ENCODE peak calls at places on chromosomes 6 and 20, in four cellular contexts. Y, H, Q and D are unnamed samples.

GRCh38 chr6:125884656-125885055 is 71.9 kb upstream of the HINT3 start:
- DNase-seq in Q (no peak), Y (no peak), H (no peak), D (peak)

GRCh38 chr20:56171087-56172012 is 77.2 kb upstream of the MC3R start:
- DNase-seq in Q (no peak), H (no peak), Y (peak), D (no peak)

GRCh38 chr6:83431545-83432165 is 804 bp upstream of the ME1 start:
- DNase-seq in H (no peak), Y (no peak), Q (no peak), D (no peak)

GRCh38 chr6:21891065-21891464 is 297.5 kb downstream of the SOX4 start:
- DNase-seq in Q (no peak), H (no peak), Y (no peak), D (no peak)

GRCh38 chr6:147770221-147770620 is 261.7 kb downstream of the SAMD5 start:
- DNase-seq in H (no peak), Q (no peak), Y (no peak), D (no peak)

GRCh38 chr6:47671777-47672176 is 26.6 kb upstream of the ADGRF4 start:
- DNase-seq in Y (no peak), H (no peak), Q (no peak), D (no peak)

GRCh38 chr20:45359069-45359405 is 3.9 kb upstream of the SYS1 start:
- DNase-seq in Y (no peak), Q (no peak), H (no peak), D (no peak)

GRCh38 chr6:142568857-142569597 is 267.2 kb downstream of the ADGRG6 start:
- DNase-seq in Q (no peak), H (peak), Y (no peak), D (no peak)

GRCh38 chr6:68008445-68008844 is 626.6 kb upstream of the ADGRB3 start:
- DNase-seq in H (no peak), Y (no peak), Q (no peak), D (no peak)

GRCh38 chr6:49805246-49805645 is 18.2 kb upstream of the PGK2 start:
- DNase-seq in Y (no peak), Q (no peak), H (no peak), D (no peak)

GRCh38 chr6:140849441-140849840 is 1283.3 kb upstream of the GJE1 start:
- DNase-seq in Y (no peak), Q (no peak), H (no peak), D (no peak)

GRCh38 chr20:35014537-35014936 is 58.9 kb downstream of the MYH7B start:
- DNase-seq in H (no peak), Q (no peak), Y (no peak), D (no peak)

GRCh38 chr6:7833753-7834075 is 76.9 kb downstream of the TXNDC5 start:
- DNase-seq in Y (no peak), Q (no peak), H (no peak), D (no peak)

GRCh38 chr6:144262470-144263369 is 22.4 kb upstream of the UTRN start:
- DNase-seq in H (no peak), Y (no peak), Q (peak), D (no peak)

GRCh38 chr6:35425284-35425683 is 26.9 kb upstream of the FANCE start:
- DNase-seq in H (peak), Y (no peak), Q (no peak), D (no peak)

GRCh38 chr20:57308451-57309410 is 20.9 kb upstream of the SPO11 start:
- DNase-seq in Y (no peak), H (no peak), Q (no peak), D (no peak)

GRCh38 chr20:40955326-40955725 is 73.3 kb upstream of the TOP1 start:
- DNase-seq in Q (no peak), Y (no peak), H (no peak), D (no peak)

GRCh38 chr6:121849477-121849876 is 414.0 kb downstream of the GJA1 start:
- DNase-seq in Y (no peak), H (no peak), Q (no peak), D (no peak)

GRCh38 chr20:20276806-20277530 is 90.9 kb upstream of the INSM1 start:
- DNase-seq in Q (no peak), H (no peak), Y (peak), D (no peak)

GRCh38 chr20:8129211-8129986 is 2.7 kb upstream of the PLCB1 start:
- DNase-seq in Q (no peak), Y (no peak), H (no peak), D (no peak)